ENCODE peak calls at places on chromosomes 1 and 21, in seven cellular contexts. K, B, N, D, R, F and T are unnamed samples.

GRCh38 chr1:218079379-218079778 is 205.7 kb upstream of the RRP15 start:
- DNase-seq in K (no peak), N (peak), D (no peak), R (no peak), F (no peak), B (no peak), T (no peak)

GRCh38 chr1:24103879-24104278 is 8.1 kb downstream of the MYOM3 start:
- DNase-seq in B (no peak), R (no peak), N (no peak), D (no peak), K (no peak), F (no peak), T (no peak)

GRCh38 chr21:31706562-31706961 is 25.4 kb downstream of the SCAF4 start:
- DNase-seq in R (no peak), D (no peak), N (no peak), B (no peak), F (no peak), K (no peak), T (no peak)

GRCh38 chr1:64986903-64987871 is 20.8 kb upstream of the JAK1 start:
- DNase-seq in F (peak), N (no peak), K (no peak), B (no peak), D (no peak), R (no peak), T (peak)

GRCh38 chr1:248886237-248886895 is 19.7 kb upstream of the PGBD2 start:
- DNase-seq in K (no peak), B (no peak), D (no peak), R (no peak), F (no peak), N (no peak), T (no peak)

GRCh38 chr1:180229483-180230415 is at the start of gene LHX4:
- DNase-seq in K (no peak), N (no peak), B (no peak), R (no peak), F (no peak), D (no peak), T (peak)

GRCh38 chr1:185010361-185010760 is 35.0 kb upstream of the RNF2 start:
- DNase-seq in D (no peak), B (no peak), N (no peak), K (no peak), R (no peak), F (no peak), T (no peak)

GRCh38 chr1:156262461-156263287 is 14.8 kb upstream of the PAQR6 start:
- DNase-seq in D (no peak), F (no peak), R (no peak), B (no peak), K (no peak), N (no peak), T (no peak)

GRCh38 chr21:26806734-26807372 is 38.4 kb downstream of the ADAMTS1 start:
- DNase-seq in K (no peak), N (no peak), B (no peak), D (no peak), F (no peak), R (no peak), T (no peak)

GRCh38 chr1:84164156-84164555 is 20.1 kb downstream of the PRKACB start:
- DNase-seq in N (peak), F (peak), R (no peak), B (no peak), D (no peak), K (no peak), T (no peak)

GRCh38 chr1:76433528-76433927 is 359.0 kb downstream of the ST6GALNAC3 start:
- DNase-seq in F (no peak), N (no peak), D (no peak), B (no peak), R (no peak), K (no peak), T (no peak)

GRCh38 chr1:3009556-3009955 is 11.7 kb upstream of the ACTRT2 start:
- DNase-seq in R (no peak), N (no peak), F (no peak), K (no peak), D (no peak), B (no peak), T (no peak)